ENCODE peak calls at places on chromosomes 12 and 14, in eight cellular contexts. B is IMR-90, G is WTC11, M is A549, W is SK-N-SH, U is GM12878, Y is K562, R is HepG2. Z is an unnamed sample.

GRCh38 chr14:73058923-73059311 is 583 bp downstream of the RBM25 start:
- DNase-seq in B (peak; percentile 14), G (peak; percentile 18), M (peak; percentile 47), W (peak; percentile 62), U (no peak), Y (peak; percentile 61), R (peak; percentile 7), Z (peak; percentile 57)

GRCh38 chr12:116392061-116392460 is 114.6 kb upstream of the MED13L start:
- DNase-seq in B (peak; percentile 33), G (no peak), M (no peak), W (no peak), U (no peak), Y (no peak), R (no peak), Z (no peak)

GRCh38 chr12:52389313-52390207 is 4.1 kb upstream of the KRT84 start:
- DNase-seq in B (no peak), G (no peak), M (no peak), W (no peak), U (no peak), Y (no peak), R (no peak), Z (no peak)

GRCh38 chr12:96323906-96324305 is 76.3 kb downstream of the CDK17 start:
- DNase-seq in B (no peak), G (no peak), M (no peak), W (no peak), U (no peak), Y (no peak), R (no peak), Z (no peak)

GRCh38 chr14:100892496-100893227 is 10.9 kb downstream of the RTL1 start:
- DNase-seq in B (no peak), G (peak; percentile 2), M (no peak), W (no peak), U (no peak), Y (no peak), R (no peak), Z (no peak)

GRCh38 chr12:117098361-117099217 is 627 bp downstream of the TESC start:
- DNase-seq in B (no peak), G (peak; percentile 46), M (peak; percentile 49), W (peak; percentile 67), U (no peak), Y (peak; percentile 55), R (no peak), Z (peak; percentile 62)

GRCh38 chr14:70964492-70964891 is 57.2 kb downstream of the PCNX1 start:
- DNase-seq in B (no peak), G (no peak), M (no peak), W (no peak), U (no peak), Y (no peak), R (peak; percentile 47), Z (no peak)

GRCh38 chr12:45648070-45648469 is 81.4 kb upstream of the ARID2 start:
- DNase-seq in B (no peak), G (no peak), M (no peak), W (no peak), U (no peak), Y (no peak), R (peak; percentile 6), Z (no peak)

GRCh38 chr12:89208661-89209096 is 143.6 kb downstream of the DUSP6 start:
- DNase-seq in B (peak; percentile 29), G (no peak), M (no peak), W (peak; percentile 35), U (no peak), Y (no peak), R (no peak), Z (no peak)

GRCh38 chr14:25049127-25049558 is 804 bp downstream of the STXBP6 start:
- DNase-seq in B (no peak), G (no peak), M (no peak), W (peak; percentile 9), U (no peak), Y (no peak), R (no peak), Z (no peak)

GRCh38 chr14:99716091-99716849 is 32.2 kb downstream of the CYP46A1 start:
- DNase-seq in B (no peak), G (no peak), M (no peak), W (no peak), U (no peak), Y (no peak), R (no peak), Z (no peak)

GRCh38 chr12:53268009-53268636 is at the start of gene ESPL1:
- DNase-seq in B (peak; percentile 75), G (peak; percentile 89), M (peak; percentile 92), W (peak; percentile 95), U (peak; percentile 58), Y (peak; percentile 90), R (peak; percentile 65), Z (peak; percentile 54)

GRCh38 chr14:66070542-66071319 is 415.4 kb upstream of the CCDC196 start:
- DNase-seq in B (no peak), G (peak; percentile 91), M (peak; percentile 55), W (peak; percentile 63), U (no peak), Y (peak; percentile 65), R (peak; percentile 18), Z (peak; percentile 97)

GRCh38 chr12:2179953-2180736 is 127.4 kb downstream of the CACNA1C start:
- DNase-seq in B (peak; percentile 98), G (no peak), M (peak; percentile 31), W (no peak), U (no peak), Y (no peak), R (no peak), Z (no peak)

GRCh38 chr14:67131691-67132090 is 57.5 kb upstream of the GARIN2 start:
- DNase-seq in B (no peak), G (no peak), M (no peak), W (no peak), U (no peak), Y (no peak), R (no peak), Z (no peak)

GRCh38 chr14:87615822-87616679 is 376.9 kb downstream of the GALC start:
- DNase-seq in B (peak; percentile 19), G (peak; percentile 76), M (peak; percentile 38), W (peak; percentile 38), U (no peak), Y (peak; percentile 35), R (peak; percentile 44), Z (peak; percentile 36)

GRCh38 chr12:55724940-55725309 is 3.9 kb downstream of the CD63 start:
- DNase-seq in B (no peak), G (no peak), M (no peak), W (no peak), U (no peak), Y (no peak), R (no peak), Z (no peak)
- TF ChIP-seq USF2 in B (no peak), G (no peak), M (no peak), W (no peak), U (no peak), Y (no peak), R (no peak), Z (no peak)

GRCh38 chr14:22623047-22623446 is 21.1 kb downstream of the OR6J1 start:
- DNase-seq in B (no peak), G (no peak), M (no peak), W (no peak), U (no peak), Y (no peak), R (no peak), Z (no peak)

GRCh38 chr14:22627506-22628263 is 16.5 kb downstream of the OR6J1 start:
- DNase-seq in B (no peak), G (no peak), M (no peak), W (no peak), U (no peak), Y (no peak), R (no peak), Z (no peak)

GRCh38 chr14:22626590-22626989 is 17.6 kb downstream of the OR6J1 start:
- DNase-seq in B (no peak), G (no peak), M (no peak), W (no peak), U (no peak), Y (no peak), R (no peak), Z (no peak)

DNA sequence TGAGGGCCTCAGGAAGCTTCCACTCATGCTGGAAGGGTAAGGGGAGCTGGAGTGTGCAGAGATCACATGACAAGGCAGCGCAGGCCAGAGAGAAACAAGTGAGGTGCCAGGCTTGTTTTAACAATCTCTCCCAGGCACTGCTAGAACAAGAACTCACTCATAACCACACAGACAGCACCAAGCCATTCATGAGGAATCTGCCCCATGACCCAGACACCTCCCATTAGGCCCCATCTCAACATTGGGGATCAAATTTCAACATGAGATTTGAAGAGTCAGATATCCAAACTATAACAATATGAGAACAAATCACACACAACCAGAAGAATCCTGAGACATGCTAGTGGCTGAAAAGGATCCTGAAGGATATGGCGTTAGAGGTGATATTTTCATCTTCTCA is 21.9 kb downstream of the OR6J1 start:
- DNase-seq in B (peak; percentile 80), G (no peak), M (no peak), W (no peak), U (no peak), Y (no peak), R (no peak), Z (no peak)
- TF ChIP-seq USF2 in B (peak; percentile 46), G (no peak), M (no peak), W (no peak), U (no peak), Y (no peak), R (no peak), Z (no peak)

DNA sequence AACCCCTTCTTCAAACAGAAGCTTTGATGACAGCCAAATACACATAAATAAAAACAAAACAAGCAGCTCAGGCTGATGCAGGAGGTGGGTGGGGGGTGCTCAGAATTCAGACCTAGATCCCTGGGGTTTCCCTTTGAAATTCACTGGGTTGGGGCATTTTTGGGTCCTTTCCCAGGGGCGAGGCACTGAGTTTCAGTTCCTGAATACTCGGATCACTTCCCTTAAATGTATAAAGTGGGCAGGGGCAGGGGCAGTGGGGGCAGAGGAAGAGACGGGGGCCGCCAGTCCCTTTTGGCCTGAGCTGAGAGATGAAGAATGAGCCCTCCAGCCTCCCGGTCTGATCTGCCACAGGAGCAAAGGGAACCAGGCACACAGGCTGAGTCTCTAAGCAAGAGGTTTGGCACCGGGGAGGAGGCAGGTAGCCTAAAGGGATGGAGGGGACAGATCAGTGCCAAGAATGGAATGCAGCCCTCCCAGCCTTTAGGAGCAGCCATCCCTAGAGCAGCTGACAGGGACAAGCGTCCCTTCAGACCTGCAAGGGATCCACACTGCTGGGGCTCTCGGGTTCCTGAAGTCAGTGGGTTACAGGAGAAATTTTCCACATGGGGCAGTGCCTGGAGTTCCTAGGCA is 20.3 kb downstream of the KDM2B start:
- DNase-seq in B (no peak), G (no peak), M (no peak), W (no peak), U (peak; percentile 63), Y (no peak), R (no peak), Z (no peak)
- TF ChIP-seq USF2 in B (no peak), G (no peak), M (no peak), W (no peak), U (no peak), Y (no peak), R (no peak), Z (no peak)

DNA sequence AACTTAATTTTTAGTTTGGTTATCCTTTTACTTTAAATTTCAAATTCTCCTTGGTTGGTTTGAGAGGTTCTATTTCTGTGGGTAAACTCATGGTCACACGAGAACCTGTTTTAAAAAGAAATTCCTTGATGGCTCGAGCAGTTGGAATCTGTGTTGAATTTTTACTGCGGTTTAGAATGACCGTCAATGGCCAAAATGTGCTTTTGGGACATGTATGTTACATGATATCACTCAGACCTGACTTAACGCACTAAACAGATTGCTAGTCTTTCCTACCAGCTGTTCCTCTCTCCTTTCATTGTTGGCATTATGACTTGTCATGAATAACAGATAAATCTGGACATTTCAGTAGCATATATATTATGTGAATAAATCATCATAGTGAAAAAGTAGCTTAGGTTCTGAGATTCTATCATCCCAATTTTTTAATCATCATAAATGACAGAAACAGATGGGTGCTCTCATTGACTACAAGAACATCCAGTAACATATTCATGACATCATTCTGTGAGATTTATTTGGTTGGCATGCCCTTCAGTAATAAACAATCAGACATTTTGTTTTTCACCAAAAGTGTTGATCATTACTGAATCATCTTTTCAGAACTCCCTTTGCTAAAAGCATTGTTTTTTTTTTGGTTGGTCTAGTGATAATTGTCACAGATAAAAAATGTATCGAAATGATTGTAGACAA is 57.9 kb upstream of the NAV3 start:
- DNase-seq in B (no peak), G (no peak), M (no peak), W (no peak), U (no peak), Y (no peak), R (no peak), Z (no peak)
- TF ChIP-seq USF2 in B (no peak), G (no peak), M (no peak), W (no peak), U (no peak), Y (no peak), R (no peak), Z (no peak)